ENCODE peak calls at places on chromosome 18, in seven cellular contexts. E, Z, S, J, F, Y and B are unnamed samples.
A peak's percentile ranks its signal among the peaks of the same experiment; 100 is the strongest.

GRCh38 chr18:48052845-48053244 is 122.4 kb upstream of the SMAD2 start:
- DNase-seq in E (no peak), Z (no peak), S (no peak), J (no peak), F (no peak), Y (no peak), B (no peak)

GRCh38 chr18:12312936-12313335 is 4.9 kb downstream of the TUBB6 start:
- DNase-seq in E (no peak), Z (no peak), S (no peak), J (no peak), F (no peak), Y (no peak), B (no peak)

GRCh38 chr18:8426401-8426800 is 182.8 kb upstream of the RAB12 start:
- DNase-seq in E (no peak), Z (peak; percentile 38), S (no peak), J (no peak), F (peak; percentile 5), Y (no peak), B (peak; percentile 26)

GRCh38 chr18:9860682-9861081 is 25.1 kb upstream of the TXNDC2 start:
- DNase-seq in E (no peak), Z (no peak), S (no peak), J (no peak), F (no peak), Y (peak; percentile 21), B (no peak)

GRCh38 chr18:37175727-37176126 is 346.8 kb downstream of the KIAA1328 start:
- DNase-seq in E (no peak), Z (no peak), S (no peak), J (no peak), F (no peak), Y (no peak), B (peak; percentile 85)

GRCh38 chr18:77077836-77078456 is 54.6 kb downstream of the MBP start:
- DNase-seq in E (peak; percentile 78), Z (no peak), S (no peak), J (no peak), F (no peak), Y (no peak), B (no peak)

GRCh38 chr18:54506516-54507261 is 84.4 kb upstream of the DYNAP start:
- DNase-seq in E (no peak), Z (no peak), S (no peak), J (no peak), F (no peak), Y (no peak), B (no peak)

GRCh38 chr18:75074196-75075015 is 134.5 kb downstream of the PTGR3 start:
- DNase-seq in E (no peak), Z (no peak), S (no peak), J (no peak), F (no peak), Y (peak; percentile 54), B (no peak)